ENCODE peak calls at places on chromosomes 11 and 22, in four cellular contexts. U is activated CD8-positive, alpha-beta memory T cell treated with anti-CD3 and anti-CD28 coated beads for 48 hours; P is IMR-90; R is MM.1S. V is an unnamed sample.

GRCh38 chr11:78192223-78192719 is 3.6 kb downstream of the USP35 start:
- DNase-seq in U (no peak), P (no peak), R (no peak), V (no peak)

GRCh38 chr11:70246196-70246595 is 24.3 kb upstream of the PPFIA1 start:
- DNase-seq in U (no peak), P (peak), R (no peak), V (no peak)

GRCh38 chr11:116828632-116829524 is 829 bp upstream of the APOC3 start:
- DNase-seq in U (no peak), P (no peak), R (no peak), V (no peak)

GRCh38 chr11:3225826-3226750 is 6.1 kb downstream of the MRGPRE start:
- DNase-seq in U (no peak), P (no peak), R (no peak), V (no peak)

GRCh38 chr22:41917906-41918791 is 3.3 kb upstream of the SHISA8 start:
- DNase-seq in U (no peak), P (peak), R (no peak), V (no peak)

GRCh38 chr11:20497124-20497792 is 102.2 kb upstream of the SLC6A5 start:
- DNase-seq in U (no peak), P (no peak), R (no peak), V (no peak)

GRCh38 chr11:95248666-95249467 is 17.9 kb upstream of the SESN3 start:
- DNase-seq in U (no peak), P (no peak), R (no peak), V (no peak)

GRCh38 chr11:46845440-46845739 is 690 bp downstream of the CKAP5 start:
- DNase-seq in U (no peak), P (no peak), R (peak), V (no peak)

GRCh38 chr11:69546735-69547370 is 65.4 kb downstream of the LINC01488 start:
- DNase-seq in U (peak), P (no peak), R (peak), V (no peak)

GRCh38 chr11:65588199-65589054 is 7.2 kb downstream of the KCNK7 start:
- DNase-seq in U (peak), P (peak), R (peak), V (no peak)

GRCh38 chr11:334264-335033 is 13.8 kb upstream of the IFITM3 start:
- DNase-seq in U (no peak), P (no peak), R (no peak), V (no peak)

GRCh38 chr11:17076517-17077239 is 789 bp downstream of the RPS13 start:
- DNase-seq in U (no peak), P (peak), R (no peak), V (no peak)

GRCh38 chr11:1778141-1778911 is 14.6 kb upstream of the CTSD start:
- DNase-seq in U (no peak), P (no peak), R (no peak), V (no peak)

GRCh38 chr22:22894740-22895731 is 7.4 kb downstream of the IGLL5 start:
- DNase-seq in U (no peak), P (no peak), R (peak), V (no peak)

GRCh38 chr11:118652681-118653181 is 26.7 kb downstream of the TREH start:
- DNase-seq in U (no peak), P (no peak), R (peak), V (no peak)

GRCh38 chr11:469684-470667 is 19.9 kb downstream of the PTDSS2 start:
- DNase-seq in U (no peak), P (peak), R (no peak), V (no peak)